ENCODE peak calls at places on chromosomes 11 and 22, in four cellular contexts. L is HepG2, Q is esophagus muscularis mucosa, J is ovary. E is an unnamed sample. For H3K4me1, the result is how much of the 10 kb centered on the place peaks cover.

GRCh38 chr22:46450931-46451660 is 86.3 kb downstream of the CELSR1 start:
- DNase-seq in L (no peak), Q (no peak), J (no peak), E (peak)

GRCh38 chr22:50481440-50482106 is at the start of gene ADM2:
- DNase-seq in L (peak), Q (no peak), J (no peak), E (peak)

GRCh38 chr11:64711138-64711943 is 11.7 kb downstream of the NRXN2 start:
- DNase-seq in L (no peak), Q (no peak), J (peak), E (no peak)

GRCh38 chr11:1782831-1783724 is 19.4 kb upstream of the CTSD start:
- DNase-seq in L (no peak), Q (no peak), J (no peak), E (no peak)

GRCh38 chr11:4884341-4884740 is 2.6 kb downstream of the OR51T1 start:
- DNase-seq in L (no peak), Q (no peak), J (no peak), E (no peak)

GRCh38 chr11:129249351-129249750 is 57.2 kb upstream of the ARHGAP32 start:
- DNase-seq in L (no peak), Q (no peak), J (no peak), E (no peak)

GRCh38 chr11:11973866-11974265 is 34.6 kb downstream of the DKK3 start:
- DNase-seq in L (no peak), Q (no peak), J (no peak), E (peak)

GRCh38 chr11:7872913-7873312 is 58.2 kb downstream of the OR10A6 start:
- DNase-seq in L (no peak), Q (no peak), J (no peak), E (no peak)

GRCh38 chr22:48980409-48980808 is 847.3 kb downstream of the BRD1 start:
- DNase-seq in L (no peak), Q (peak), J (no peak), E (no peak)

GRCh38 chr11:74134661-74135515 is 35.9 kb downstream of the C2CD3 start:
- DNase-seq in L (no peak), Q (no peak), J (no peak), E (no peak)

GRCh38 chr11:74138572-74138971 is 32.2 kb downstream of the C2CD3 start:
- DNase-seq in L (peak), Q (no peak), J (no peak), E (no peak)

GRCh38 chr11:74139151-74139918 is 31.5 kb downstream of the C2CD3 start:
- DNase-seq in L (no peak), Q (no peak), J (no peak), E (no peak)

GRCh38 chr11:74135516-74135840 is 35.3 kb downstream of the C2CD3 start:
- DNase-seq in L (no peak), Q (no peak), J (no peak), E (no peak)

DNA sequence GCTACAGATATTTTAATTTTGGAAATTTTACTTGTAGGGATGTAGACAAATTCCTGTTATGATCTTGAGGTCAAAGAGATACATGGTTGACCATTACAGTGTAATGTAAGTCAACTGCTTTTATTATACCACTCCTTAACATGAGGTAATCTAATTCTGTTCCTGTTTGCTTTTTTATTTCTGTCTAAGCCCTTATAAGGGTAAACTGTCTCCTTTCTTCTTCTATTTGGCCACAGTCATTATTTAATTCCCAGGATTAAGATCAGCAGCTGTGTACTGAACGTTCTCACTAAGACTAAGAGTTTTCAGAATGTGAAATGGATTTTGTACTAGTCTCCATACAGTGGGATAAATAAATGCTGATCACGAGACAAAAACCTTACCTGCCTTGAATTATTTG is 32.8 kb downstream of the C2CD3 start:
- DNase-seq in L (no peak), Q (no peak), J (no peak), E (no peak)
- H3K4me1 ChIP-seq in L (under half), Q (under half), J (under half), E (under half)

GRCh38 chr22:31227186-31227585 is 15.1 kb downstream of the LIMK2 start:
- DNase-seq in L (no peak), Q (no peak), J (no peak), E (no peak)
- TF ChIP-seq EP300 in L (no peak), Q (no peak), J (no peak), E (no peak)

GRCh38 chr11:124943242-124943641 is 7.4 kb upstream of the HEPACAM start:
- DNase-seq in L (peak), Q (no peak), J (no peak), E (no peak)
- H3K27ac ChIP-seq in L (peak), Q (no peak), J (no peak), E (no peak)

GRCh38 chr11:69062169-69062855 is 13.6 kb downstream of the TPCN2 start:
- DNase-seq in L (no peak), Q (no peak), J (no peak), E (no peak)

GRCh38 chr11:69060806-69061712 is 12.3 kb downstream of the TPCN2 start:
- DNase-seq in L (no peak), Q (no peak), J (no peak), E (no peak)

GRCh38 chr11:69062873-69063665 is 14.3 kb downstream of the TPCN2 start:
- DNase-seq in L (no peak), Q (no peak), J (no peak), E (no peak)

GRCh38 chr11:69060005-69060404 is 11.3 kb downstream of the TPCN2 start:
- DNase-seq in L (no peak), Q (no peak), J (no peak), E (no peak)

DNA sequence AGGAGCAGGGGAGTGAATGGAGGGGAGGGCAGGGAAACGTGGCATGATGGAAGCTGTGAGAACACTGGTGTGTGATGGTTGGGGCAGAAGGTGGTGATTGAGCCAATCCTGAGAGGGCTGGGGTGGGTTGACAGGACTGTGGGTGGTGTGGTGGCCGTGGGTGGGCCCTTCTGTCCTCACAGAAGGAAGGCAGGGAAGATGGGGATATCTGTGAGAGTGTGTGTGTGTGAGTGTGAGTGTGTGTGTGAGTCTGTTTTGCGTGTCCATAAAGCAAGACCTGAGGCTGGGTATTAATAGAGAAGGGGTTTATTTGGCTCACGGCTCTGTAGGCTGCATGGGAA is 13.0 kb downstream of the TPCN2 start:
- DNase-seq in L (no peak), Q (no peak), J (no peak), E (no peak)
- H3K4me1 ChIP-seq in L (under half), Q (under half), J (under half), E (under half)

DNA sequence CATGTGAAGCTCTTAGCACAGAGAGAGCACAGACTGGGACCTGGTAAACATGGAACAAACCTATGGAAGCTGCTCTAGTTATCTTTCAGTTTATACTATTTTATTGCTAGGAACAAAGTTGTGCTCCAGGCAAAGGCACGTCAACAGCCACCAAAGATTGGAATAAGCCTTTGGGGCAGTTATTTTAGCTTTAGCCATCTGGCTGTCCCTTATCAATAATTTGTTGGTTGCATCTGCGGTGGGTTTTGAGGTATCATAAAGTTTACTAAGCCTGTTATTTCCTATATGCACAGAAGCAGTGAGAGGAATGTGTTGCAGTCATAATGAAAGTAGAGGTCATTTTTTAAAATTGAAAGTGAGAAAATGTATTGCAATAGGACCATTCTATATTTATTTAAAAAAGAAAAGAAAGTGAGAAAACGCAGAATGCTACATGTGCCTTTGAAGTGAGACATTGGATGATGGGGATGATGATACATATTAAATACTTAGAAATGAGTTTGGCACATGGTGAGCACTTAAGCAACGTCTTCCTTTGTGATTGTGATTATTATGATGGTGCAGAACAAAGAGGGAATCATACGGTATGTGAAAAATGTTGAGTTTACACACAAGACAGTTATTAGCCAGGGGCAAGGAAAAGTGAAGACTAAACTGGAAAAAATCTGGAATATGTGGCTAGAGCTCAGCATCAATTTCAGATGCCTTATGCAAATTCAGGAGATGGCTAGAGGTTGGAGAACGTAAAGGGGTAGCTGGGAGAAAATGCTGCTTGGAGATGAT is 58.3 kb downstream of the PRR5L start:
- DNase-seq in L (no peak), Q (peak), J (no peak), E (no peak)
- TF ChIP-seq EP300 in L (no peak), Q (no peak), J (no peak), E (no peak)

GRCh38 chr11:83161610-83162199 is 4.8 kb downstream of the PCF11 start:
- DNase-seq in L (no peak), Q (no peak), J (no peak), E (no peak)
- H3K27ac ChIP-seq in L (no peak), Q (no peak), J (no peak), E (peak)

GRCh38 chr22:29816128-29816527 is 21.9 kb downstream of the ASCC2 start:
- DNase-seq in L (no peak), Q (no peak), J (peak), E (no peak)

GRCh38 chr22:29813126-29813525 is 24.9 kb downstream of the ASCC2 start:
- DNase-seq in L (no peak), Q (no peak), J (no peak), E (peak)

GRCh38 chr22:29813563-29813962 is 24.5 kb downstream of the ASCC2 start:
- DNase-seq in L (no peak), Q (no peak), J (no peak), E (no peak)

GRCh38 chr22:29815580-29815979 is 22.5 kb downstream of the ASCC2 start:
- DNase-seq in L (no peak), Q (no peak), J (no peak), E (no peak)

GRCh38 chr22:29814003-29814402 is 24.1 kb downstream of the ASCC2 start:
- DNase-seq in L (no peak), Q (no peak), J (no peak), E (no peak)
- H3K4me1 ChIP-seq in L (half or more), Q (under half), J (under half), E (half or more)

GRCh38 chr11:96265972-96266371 is 77.0 kb downstream of the MAML2 start:
- DNase-seq in L (no peak), Q (no peak), J (no peak), E (no peak)

GRCh38 chr11:96265236-96265737 is 77.7 kb downstream of the MAML2 start:
- DNase-seq in L (no peak), Q (no peak), J (no peak), E (no peak)

GRCh38 chr11:96260526-96260925 is 82.5 kb downstream of the MAML2 start:
- DNase-seq in L (no peak), Q (no peak), J (no peak), E (no peak)

GRCh38 chr11:96264364-96264763 is 78.6 kb downstream of the MAML2 start:
- DNase-seq in L (no peak), Q (no peak), J (no peak), E (no peak)

GRCh38 chr11:96263361-96263763 is 79.6 kb downstream of the MAML2 start:
- DNase-seq in L (peak), Q (no peak), J (no peak), E (no peak)
- TF ChIP-seq EP300 in L (no peak), Q (no peak), J (no peak), E (no peak)